ENCODE peak calls at places on chromosomes 2 and 18, in six cellular contexts. G is endothelial cell, P is mammary epithelial cell, X is WTC11, Y is heart right ventricle, K is cardiac fibroblast. L is an unnamed sample.

GRCh38 chr2:31475692-31476091 is 61.1 kb upstream of the XDH start:
- DNase-seq in G (no peak), P (peak), K (no peak), X (no peak), Y (no peak), L (no peak)

GRCh38 chr2:86037795-86038192 is 67.9 kb downstream of the POLR1A start:
- DNase-seq in P (no peak), Y (no peak), X (no peak), K (no peak), G (no peak), L (no peak)

GRCh38 chr2:10398496-10398895 is 49.6 kb downstream of the ODC1 start:
- DNase-seq in Y (peak), G (no peak), P (no peak), X (no peak), K (no peak), L (peak)

GRCh38 chr2:164514491-164514890 is 106.8 kb downstream of the GRB14 start:
- DNase-seq in P (peak), K (peak), Y (no peak), G (no peak), X (peak), L (no peak)

GRCh38 chr2:233487748-233488345 is 78.7 kb downstream of the USP40 start:
- DNase-seq in G (no peak), Y (no peak), P (no peak), X (no peak), K (peak), L (no peak)

GRCh38 chr2:30177440-30177839 is 30.6 kb downstream of the YPEL5 start:
- DNase-seq in P (no peak), G (no peak), X (no peak), Y (no peak), K (no peak), L (no peak)

GRCh38 chr2:106144621-106145331 is 49.3 kb downstream of the UXS1 start:
- DNase-seq in P (no peak), K (no peak), G (no peak), X (no peak), Y (no peak), L (no peak)

GRCh38 chr2:151439127-151439526 is 29.4 kb downstream of the RIF1 start:
- DNase-seq in Y (no peak), K (no peak), P (no peak), X (no peak), G (no peak), L (no peak)

GRCh38 chr2:36485521-36485920 is 112.4 kb downstream of the FEZ2 start:
- DNase-seq in Y (no peak), G (no peak), K (peak), P (peak), X (no peak), L (no peak)

GRCh38 chr2:29235411-29235810 is 120.2 kb downstream of the CLIP4 start:
- DNase-seq in X (no peak), P (no peak), G (no peak), Y (no peak), K (no peak), L (peak)

GRCh38 chr2:240875228-240876034 is 6.8 kb downstream of the AGXT start:
- DNase-seq in X (no peak), K (no peak), Y (no peak), G (no peak), P (no peak), L (peak)

GRCh38 chr2:28663359-28663758 is 88.3 kb upstream of the PPP1CB start:
- DNase-seq in K (peak), Y (no peak), P (no peak), X (no peak), G (no peak), L (no peak)

GRCh38 chr2:46749042-46749461 is 166.6 kb downstream of the MCFD2 start:
- DNase-seq in P (peak), X (no peak), K (peak), Y (no peak), G (no peak), L (no peak)

GRCh38 chr2:175684466-175684865 is 317.6 kb downstream of the LNPK start:
- DNase-seq in P (peak), G (no peak), X (no peak), K (no peak), Y (no peak), L (no peak)

GRCh38 chr2:32711219-32711618 is 83.4 kb downstream of the TTC27 start:
- DNase-seq in Y (no peak), X (no peak), G (no peak), P (peak), K (peak), L (no peak)

GRCh38 chr2:223549215-223549614 is 52.9 kb downstream of the SCG2 start:
- DNase-seq in G (no peak), P (peak), K (peak), X (no peak), Y (no peak), L (no peak)

GRCh38 chr2:119178811-119179601 is 20.5 kb upstream of the C1QL2 start:
- DNase-seq in Y (no peak), K (peak), P (peak), G (no peak), X (no peak), L (no peak)

GRCh38 chr2:31282634-31283033 is 48.7 kb downstream of the EHD3 start:
- DNase-seq in X (no peak), P (no peak), G (no peak), K (no peak), Y (no peak), L (no peak)

GRCh38 chr2:150586858-150587257 is 99.4 kb upstream of the RND3 start:
- DNase-seq in G (no peak), K (peak), X (no peak), Y (no peak), P (peak), L (no peak)

GRCh38 chr18:27656905-27657304 is 471.8 kb upstream of the CHST9 start:
- DNase-seq in Y (no peak), P (no peak), X (no peak), K (no peak), G (no peak), L (no peak)

GRCh38 chr18:74370163-74370562 is 54.5 kb downstream of the C18orf63 start:
- DNase-seq in Y (no peak), K (peak), G (no peak), P (no peak), X (no peak), L (no peak)

GRCh38 chr2:202932425-202933138 is 20.5 kb downstream of the CARF start:
- DNase-seq in Y (no peak), P (peak), G (no peak), X (no peak), K (peak), L (no peak)

GRCh38 chr18:9796933-9797549 is 88.7 kb upstream of the TXNDC2 start:
- DNase-seq in G (no peak), X (no peak), K (no peak), Y (no peak), P (no peak), L (no peak)

GRCh38 chr2:98769784-98770183 is 38.9 kb upstream of the MGAT4A start:
- DNase-seq in Y (no peak), X (no peak), G (no peak), K (no peak), P (no peak), L (no peak)

GRCh38 chr2:5791371-5791770 is 99.2 kb downstream of the SOX11 start:
- DNase-seq in K (no peak), Y (no peak), G (no peak), X (no peak), P (no peak), L (no peak)

GRCh38 chr18:23106575-23106974 is 28.7 kb upstream of the CABLES1 start:
- DNase-seq in Y (no peak), K (peak), P (peak), X (no peak), G (no peak), L (no peak)

GRCh38 chr2:16201876-16202642 is 261.7 kb downstream of the MYCN start:
- DNase-seq in K (no peak), Y (no peak), G (no peak), X (no peak), P (peak), L (no peak)

GRCh38 chr18:74976331-74976909 is 232.5 kb downstream of the PTGR3 start:
- DNase-seq in X (no peak), K (no peak), P (no peak), Y (no peak), G (no peak), L (no peak)

GRCh38 chr2:206867006-206867405 is 72.3 kb upstream of the CPO start:
- DNase-seq in G (no peak), X (no peak), P (no peak), K (no peak), Y (no peak), L (no peak)

GRCh38 chr18:59725177-59725576 is 28.0 kb upstream of the CCBE1 start:
- DNase-seq in K (peak), Y (no peak), P (no peak), G (no peak), X (no peak), L (no peak)

GRCh38 chr18:42471886-42472285 is 516.9 kb downstream of the PIK3C3 start:
- DNase-seq in Y (no peak), K (no peak), X (no peak), P (no peak), G (no peak), L (no peak)

GRCh38 chr2:112480540-112481049 is 1.4 kb upstream of the TTL start:
- DNase-seq in Y (no peak), X (no peak), P (no peak), K (no peak), G (no peak), L (no peak)

GRCh38 chr2:174878537-174879147 is 114.4 kb upstream of the CHRNA1 start:
- DNase-seq in Y (no peak), K (peak), X (no peak), G (no peak), P (peak), L (no peak)

GRCh38 chr2:211745295-211746097 is 793.1 kb downstream of the ERBB4 start:
- DNase-seq in G (peak), P (peak), K (peak), Y (no peak), X (peak), L (no peak)

GRCh38 chr18:10901329-10901728 is 248.0 kb downstream of the PIEZO2 start:
- DNase-seq in Y (no peak), G (no peak), X (no peak), K (no peak), P (no peak), L (no peak)

GRCh38 chr2:166419616-166419934 is 43.8 kb upstream of the SCN9A start:
- DNase-seq in X (no peak), G (no peak), K (peak), P (peak), Y (no peak), L (no peak)
- TF ChIP-seq CTCF in X (no peak), G (peak), K (peak), P (peak), Y (no peak), L (peak)

GRCh38 chr2:42903821-42904575 is 111.6 kb upstream of the HAAO start:
- DNase-seq in Y (peak), X (no peak), P (no peak), K (no peak), G (no peak), L (no peak)

GRCh38 chr2:42906115-42906556 is 113.8 kb upstream of the HAAO start:
- DNase-seq in Y (no peak), K (no peak), X (no peak), P (no peak), G (no peak), L (no peak)

GRCh38 chr2:42904576-42904876 is 112.1 kb upstream of the HAAO start:
- DNase-seq in P (no peak), X (no peak), G (no peak), K (no peak), Y (no peak), L (no peak)

GRCh38 chr2:42906557-42907380 is 114.4 kb upstream of the HAAO start:
- DNase-seq in Y (peak), X (peak), P (peak), G (no peak), K (peak), L (no peak)

DNA sequence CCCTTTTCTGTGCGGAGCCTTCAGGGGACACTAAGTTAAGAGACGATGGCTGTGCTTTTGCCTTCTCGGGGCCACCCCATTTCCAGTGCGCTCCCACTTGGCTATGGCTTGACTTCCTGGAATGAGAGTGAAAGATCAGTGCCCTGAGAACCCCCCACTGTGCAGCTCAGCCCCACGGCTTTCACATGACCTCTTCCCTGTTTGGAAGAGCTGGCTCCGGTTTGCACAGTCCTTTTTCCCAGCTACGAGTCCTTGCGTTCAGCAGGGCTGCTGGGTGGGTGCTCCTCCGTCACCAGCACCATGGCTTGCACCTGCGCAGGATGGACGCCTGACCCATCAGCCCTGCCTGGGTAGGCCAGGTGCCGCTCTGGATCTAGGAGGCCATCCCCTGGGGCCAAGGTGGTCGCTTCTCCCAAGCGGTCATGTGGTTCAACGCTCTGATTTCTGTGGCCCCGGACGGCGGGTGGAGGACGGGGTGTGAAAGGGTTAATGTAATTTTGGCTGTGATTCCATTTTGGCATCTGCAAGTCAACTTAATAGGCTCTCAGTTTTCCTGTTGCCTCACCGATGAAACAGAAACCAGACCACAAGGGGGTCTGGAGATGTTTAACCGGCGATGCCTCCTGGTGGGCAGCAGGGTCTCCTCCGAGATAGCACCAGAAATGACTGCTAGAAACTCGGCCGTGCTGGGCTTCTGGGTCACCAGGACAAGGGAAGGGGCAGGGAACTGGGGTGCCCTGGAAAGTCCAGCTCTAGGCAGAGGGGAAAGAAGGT is 113.1 kb upstream of the HAAO start:
- DNase-seq in X (no peak), P (no peak), Y (no peak), G (no peak), K (peak), L (no peak)
- TF ChIP-seq CTCF in X (no peak), P (no peak), Y (peak), G (no peak), K (peak), L (no peak)

GRCh38 chr2:161991991-161992390 is 82.0 kb downstream of the DPP4 start:
- DNase-seq in X (no peak), K (no peak), G (no peak), Y (no peak), P (no peak), L (no peak)

GRCh38 chr2:161990741-161991140 is 83.3 kb downstream of the DPP4 start:
- DNase-seq in K (peak), P (peak), X (no peak), G (no peak), Y (no peak), L (no peak)

GRCh38 chr2:161990036-161990435 is 84.0 kb downstream of the DPP4 start:
- DNase-seq in Y (no peak), K (no peak), G (no peak), X (no peak), P (peak), L (no peak)

GRCh38 chr2:161992526-161992925 is 81.5 kb downstream of the DPP4 start:
- DNase-seq in K (peak), Y (no peak), G (no peak), P (no peak), X (no peak), L (no peak)

DNA sequence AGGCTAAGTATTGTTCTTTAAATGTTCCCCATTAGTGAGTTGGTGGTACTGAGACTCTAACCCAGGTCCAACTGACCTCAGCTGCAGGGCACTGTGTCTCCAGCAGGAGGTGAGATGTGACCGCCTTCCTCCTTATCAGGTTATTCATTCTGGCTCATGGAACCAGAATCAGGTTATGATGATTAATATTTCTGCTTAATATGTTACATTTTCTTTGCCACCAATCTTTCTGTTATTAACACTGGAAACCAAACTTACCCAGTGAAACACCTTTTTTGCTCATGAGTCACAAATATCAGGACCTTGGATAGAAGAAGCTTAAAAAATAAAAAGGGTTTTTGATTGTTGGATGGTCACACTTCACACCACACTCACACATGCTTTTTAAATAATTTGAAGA is 85.4 kb downstream of the DPP4 start:
- DNase-seq in K (no peak), P (no peak), X (peak), G (peak), Y (no peak), L (no peak)
- TF ChIP-seq CTCF in K (peak), P (peak), X (peak), G (peak), Y (no peak), L (no peak)

DNA sequence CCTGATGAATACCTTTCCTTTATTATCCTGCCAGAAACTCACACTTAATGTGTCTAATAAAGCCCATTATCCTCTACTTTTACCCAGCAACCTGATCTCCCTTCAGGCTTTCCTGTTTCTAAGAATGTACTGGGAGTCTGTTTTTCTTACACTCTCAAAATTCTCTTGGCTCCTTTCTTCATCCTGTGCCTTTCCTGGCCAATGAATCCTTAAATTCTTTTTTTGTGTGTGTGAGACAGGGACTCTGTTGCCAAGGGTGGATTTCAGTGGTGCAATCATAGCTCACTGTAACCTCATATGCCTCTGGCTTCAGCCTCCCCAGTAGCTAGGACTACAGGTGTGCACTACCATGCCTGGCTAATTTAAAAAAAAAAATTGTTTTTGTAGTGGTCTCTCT is 72.7 kb downstream of the MAP2 start:
- DNase-seq in P (peak), K (peak), Y (no peak), G (no peak), X (no peak), L (no peak)
- TF ChIP-seq CTCF in P (no peak), K (no peak), Y (no peak), G (no peak), X (no peak), L (no peak)

DNA sequence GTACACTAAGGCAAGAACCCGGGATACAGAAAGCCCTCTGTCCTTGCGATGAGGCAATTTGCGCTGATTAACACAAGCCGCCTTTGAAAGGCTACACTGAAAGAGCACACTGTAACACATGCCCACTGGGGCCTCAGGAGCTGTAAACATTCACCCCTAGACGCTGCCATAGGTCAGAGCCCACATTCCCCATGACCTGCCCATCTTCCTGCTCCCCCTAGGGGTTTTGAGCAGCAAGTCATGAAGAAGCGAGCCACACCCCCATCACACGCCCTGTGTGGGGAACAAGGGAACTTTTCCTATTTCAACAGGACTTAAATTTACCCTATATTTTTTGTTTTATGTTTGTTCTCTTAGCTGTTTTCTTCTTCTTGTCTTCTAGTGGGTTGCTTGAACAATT is 47.8 kb upstream of the SLC4A10 start:
- DNase-seq in K (no peak), Y (no peak), P (no peak), X (peak), G (peak), L (no peak)
- TF ChIP-seq CTCF in K (peak), Y (no peak), P (no peak), X (peak), G (peak), L (no peak)

DNA sequence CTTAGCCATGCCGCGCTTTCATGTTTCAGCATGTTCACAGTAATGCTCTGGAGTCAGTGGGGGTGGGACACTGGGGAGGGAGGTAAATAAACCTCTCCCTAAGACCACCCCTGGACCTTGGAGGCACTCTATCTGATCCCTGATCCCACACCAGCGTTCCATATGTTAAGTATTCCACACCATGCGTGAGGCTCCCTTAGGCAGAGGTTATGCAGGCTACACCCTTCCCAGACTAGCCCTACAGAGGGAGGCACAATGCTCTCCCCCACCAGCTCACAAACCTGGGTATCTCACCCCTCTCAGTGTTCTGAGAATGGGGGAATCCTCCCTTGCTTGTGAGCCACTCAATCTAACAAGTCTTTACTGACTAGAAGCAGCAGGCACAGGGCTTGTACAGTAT is 1610.4 kb upstream of the ZEB2 start:
- DNase-seq in Y (no peak), X (no peak), K (no peak), P (no peak), G (no peak), L (no peak)
- TF ChIP-seq CTCF in Y (no peak), X (no peak), K (no peak), P (no peak), G (no peak), L (no peak)

GRCh38 chr2:70388128-70388527 is 86.3 kb upstream of the FAM136A start:
- DNase-seq in Y (no peak), G (no peak), P (peak), K (no peak), X (no peak), L (no peak)
- TF ChIP-seq CTCF in Y (no peak), G (no peak), P (no peak), K (no peak), X (no peak), L (no peak)

L was measured in CD14-positive monocyte.